ENCODE peak calls at places on chromosomes 6 and 20, in five cellular contexts. One of them, this sample, is unnamed.

GRCh38 chr6:72760130-72760793 is 138.4 kb downstream of the KCNQ5 start:
- DNase-seq in mesenchymal stem cell: no peak
- DNase-seq in HCT116: no peak
- DNase-seq in mammary epithelial cell: no peak
- DNase-seq in H1: no peak
- DNase-seq in this sample: peak

GRCh38 chr20:22385602-22386299 is 198.6 kb downstream of the FOXA2 start:
- DNase-seq in mesenchymal stem cell: no peak
- DNase-seq in HCT116: no peak
- DNase-seq in mammary epithelial cell: peak
- DNase-seq in H1: no peak
- DNase-seq in this sample: peak

GRCh38 chr20:31844737-31845299 is 586 bp downstream of the FOXS1 start:
- DNase-seq in mesenchymal stem cell: no peak
- DNase-seq in HCT116: no peak
- DNase-seq in mammary epithelial cell: no peak
- DNase-seq in H1: no peak
- DNase-seq in this sample: no peak

GRCh38 chr20:24954151-24954550 is 5.1 kb downstream of the CST7 start:
- DNase-seq in mesenchymal stem cell: no peak
- DNase-seq in HCT116: no peak
- DNase-seq in mammary epithelial cell: no peak
- DNase-seq in H1: no peak
- DNase-seq in this sample: no peak

GRCh38 chr6:103142902-103143301 is 1716.8 kb downstream of the HACE1 start:
- DNase-seq in mesenchymal stem cell: no peak
- DNase-seq in HCT116: no peak
- DNase-seq in mammary epithelial cell: no peak
- DNase-seq in H1: no peak
- DNase-seq in this sample: no peak

GRCh38 chr6:158854214-158855101 is 35.3 kb upstream of the EZR start:
- DNase-seq in mesenchymal stem cell: peak
- DNase-seq in HCT116: no peak
- DNase-seq in mammary epithelial cell: no peak
- DNase-seq in H1: no peak
- DNase-seq in this sample: peak

GRCh38 chr6:51398793-51399192 is 580.1 kb downstream of the TFAP2B start:
- DNase-seq in mesenchymal stem cell: no peak
- DNase-seq in HCT116: no peak
- DNase-seq in mammary epithelial cell: no peak
- DNase-seq in H1: no peak
- DNase-seq in this sample: no peak

GRCh38 chr6:25872804-25873203 is 1.2 kb downstream of the SLC17A3 start:
- DNase-seq in mesenchymal stem cell: no peak
- DNase-seq in HCT116: no peak
- DNase-seq in mammary epithelial cell: no peak
- DNase-seq in H1: no peak
- DNase-seq in this sample: no peak

GRCh38 chr6:117346142-117346930 is 79.4 kb downstream of the ROS1 start:
- DNase-seq in mesenchymal stem cell: peak
- DNase-seq in HCT116: no peak
- DNase-seq in mammary epithelial cell: peak
- DNase-seq in H1: no peak
- DNase-seq in this sample: peak

GRCh38 chr20:37200376-37200775 is 21.0 kb upstream of the MROH8 start:
- DNase-seq in mesenchymal stem cell: no peak
- DNase-seq in HCT116: no peak
- DNase-seq in mammary epithelial cell: no peak
- DNase-seq in H1: no peak
- DNase-seq in this sample: no peak

GRCh38 chr6:29462022-29462421 is 5.1 kb downstream of the OR2H1 start:
- DNase-seq in mesenchymal stem cell: no peak
- DNase-seq in HCT116: no peak
- DNase-seq in mammary epithelial cell: no peak
- DNase-seq in H1: no peak
- DNase-seq in this sample: no peak

GRCh38 chr6:142112451-142113061 is 20.2 kb upstream of the GJE1 start:
- DNase-seq in mesenchymal stem cell: peak
- DNase-seq in HCT116: peak
- DNase-seq in mammary epithelial cell: peak
- DNase-seq in H1: no peak
- DNase-seq in this sample: peak

GRCh38 chr6:71079707-71080106 is 122.8 kb upstream of the B3GAT2 start:
- DNase-seq in mesenchymal stem cell: peak
- DNase-seq in HCT116: no peak
- DNase-seq in mammary epithelial cell: peak
- DNase-seq in H1: no peak
- DNase-seq in this sample: peak

GRCh38 chr20:50911030-50911429 is 20.2 kb downstream of the ADNP start:
- DNase-seq in mesenchymal stem cell: no peak
- DNase-seq in HCT116: no peak
- DNase-seq in mammary epithelial cell: no peak
- DNase-seq in H1: no peak
- DNase-seq in this sample: peak

GRCh38 chr20:50911716-50912115 is 19.5 kb downstream of the ADNP start:
- DNase-seq in mesenchymal stem cell: no peak
- DNase-seq in HCT116: no peak
- DNase-seq in mammary epithelial cell: no peak
- DNase-seq in H1: no peak
- DNase-seq in this sample: no peak

GRCh38 chr20:50916257-50916656 is 15.0 kb downstream of the ADNP start:
- DNase-seq in mesenchymal stem cell: peak
- DNase-seq in HCT116: no peak
- DNase-seq in mammary epithelial cell: peak
- DNase-seq in H1: no peak
- DNase-seq in this sample: peak

GRCh38 chr20:50915424-50915823 is 15.8 kb downstream of the ADNP start:
- DNase-seq in mesenchymal stem cell: no peak
- DNase-seq in HCT116: no peak
- DNase-seq in mammary epithelial cell: peak
- DNase-seq in H1: no peak
- DNase-seq in this sample: peak

GRCh38 chr20:50913976-50914375 is 17.3 kb downstream of the ADNP start:
- DNase-seq in mesenchymal stem cell: peak
- DNase-seq in HCT116: no peak
- DNase-seq in mammary epithelial cell: peak
- DNase-seq in H1: no peak
- DNase-seq in this sample: peak
- H3K4me2 ChIP-seq in mesenchymal stem cell: no peak
- H3K4me2 ChIP-seq in HCT116: no peak
- H3K4me2 ChIP-seq in mammary epithelial cell: no peak
- H3K4me2 ChIP-seq in H1: no peak
- H3K4me2 ChIP-seq in this sample: peak

GRCh38 chr20:49318430-49319203 is 40.8 kb upstream of the ZNFX1 start:
- DNase-seq in mesenchymal stem cell: no peak
- DNase-seq in HCT116: no peak
- DNase-seq in mammary epithelial cell: no peak
- DNase-seq in H1: no peak
- DNase-seq in this sample: peak
- H3K4me2 ChIP-seq in mesenchymal stem cell: peak
- H3K4me2 ChIP-seq in HCT116: no peak
- H3K4me2 ChIP-seq in mammary epithelial cell: peak
- H3K4me2 ChIP-seq in H1: peak
- H3K4me2 ChIP-seq in this sample: peak

GRCh38 chr6:21915707-21916399 is 322.3 kb downstream of the SOX4 start:
- DNase-seq in mesenchymal stem cell: peak
- DNase-seq in HCT116: no peak
- DNase-seq in mammary epithelial cell: peak
- DNase-seq in H1: no peak
- DNase-seq in this sample: peak
- H3K4me2 ChIP-seq in mesenchymal stem cell: peak
- H3K4me2 ChIP-seq in HCT116: no peak
- H3K4me2 ChIP-seq in mammary epithelial cell: peak
- H3K4me2 ChIP-seq in H1: no peak
- H3K4me2 ChIP-seq in this sample: peak

GRCh38 chr6:169500688-169501087 is 201.1 kb downstream of the WDR27 start:
- DNase-seq in mesenchymal stem cell: no peak
- DNase-seq in HCT116: no peak
- DNase-seq in mammary epithelial cell: no peak
- DNase-seq in H1: no peak
- DNase-seq in this sample: no peak
- H3K4me2 ChIP-seq in mesenchymal stem cell: no peak
- H3K4me2 ChIP-seq in HCT116: no peak
- H3K4me2 ChIP-seq in mammary epithelial cell: no peak
- H3K4me2 ChIP-seq in H1: no peak
- H3K4me2 ChIP-seq in this sample: no peak

DNA sequence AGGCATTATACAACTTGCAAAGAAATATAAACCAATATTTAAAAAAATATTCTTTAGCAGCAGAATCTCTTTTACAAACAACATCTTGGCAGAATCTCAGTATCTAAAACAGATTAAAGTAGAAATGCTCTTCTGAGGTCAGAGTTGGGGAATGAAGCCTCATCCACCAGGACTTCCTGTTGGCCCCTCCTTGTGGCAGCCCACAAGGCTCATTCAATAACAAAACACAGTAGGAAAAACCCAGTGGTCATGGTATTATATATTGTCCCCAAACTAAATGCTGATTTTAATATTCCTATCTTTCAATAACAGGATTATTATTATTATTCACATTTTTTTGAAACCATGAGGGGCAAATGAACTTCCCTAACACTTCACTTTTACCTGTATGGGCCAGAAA is 368.6 kb downstream of the BTBD9 start:
- DNase-seq in mesenchymal stem cell: peak
- DNase-seq in HCT116: no peak
- DNase-seq in mammary epithelial cell: no peak
- DNase-seq in H1: no peak
- DNase-seq in this sample: peak
- H3K4me2 ChIP-seq in mesenchymal stem cell: no peak
- H3K4me2 ChIP-seq in HCT116: no peak
- H3K4me2 ChIP-seq in mammary epithelial cell: no peak
- H3K4me2 ChIP-seq in H1: no peak
- H3K4me2 ChIP-seq in this sample: peak

DNA sequence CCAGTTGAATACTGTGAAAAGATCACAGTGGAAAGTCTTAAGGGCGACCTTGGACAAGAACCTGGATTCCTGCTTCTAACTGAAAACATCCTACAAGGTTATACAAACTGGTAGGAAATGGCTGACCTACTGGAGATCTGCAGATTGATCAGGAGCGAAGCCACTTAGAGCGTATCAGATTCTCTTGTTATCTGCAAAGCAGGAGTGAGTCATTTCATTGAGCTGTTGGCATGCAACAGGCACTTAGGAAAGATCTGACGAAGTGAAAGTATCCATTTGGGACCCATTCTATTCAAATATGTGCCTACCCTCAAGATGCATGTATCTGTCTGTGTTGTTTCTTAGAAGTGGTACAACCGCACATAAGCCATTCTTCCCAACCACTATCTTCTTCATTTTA is 131.2 kb upstream of the RIN2 start:
- DNase-seq in mesenchymal stem cell: peak
- DNase-seq in HCT116: no peak
- DNase-seq in mammary epithelial cell: no peak
- DNase-seq in H1: no peak
- DNase-seq in this sample: peak
- H3K4me2 ChIP-seq in mesenchymal stem cell: no peak
- H3K4me2 ChIP-seq in HCT116: no peak
- H3K4me2 ChIP-seq in mammary epithelial cell: no peak
- H3K4me2 ChIP-seq in H1: no peak
- H3K4me2 ChIP-seq in this sample: no peak

GRCh38 chr6:16508959-16509358 is 252.3 kb downstream of the ATXN1 start:
- DNase-seq in mesenchymal stem cell: no peak
- DNase-seq in HCT116: no peak
- DNase-seq in mammary epithelial cell: no peak
- DNase-seq in H1: no peak
- DNase-seq in this sample: no peak

GRCh38 chr6:16504608-16505007 is 256.7 kb downstream of the ATXN1 start:
- DNase-seq in mesenchymal stem cell: no peak
- DNase-seq in HCT116: no peak
- DNase-seq in mammary epithelial cell: no peak
- DNase-seq in H1: no peak
- DNase-seq in this sample: no peak

GRCh38 chr6:16503919-16504554 is 257.2 kb downstream of the ATXN1 start:
- DNase-seq in mesenchymal stem cell: no peak
- DNase-seq in HCT116: no peak
- DNase-seq in mammary epithelial cell: no peak
- DNase-seq in H1: no peak
- DNase-seq in this sample: no peak

GRCh38 chr6:16503241-16503775 is 258.0 kb downstream of the ATXN1 start:
- DNase-seq in mesenchymal stem cell: no peak
- DNase-seq in HCT116: no peak
- DNase-seq in mammary epithelial cell: no peak
- DNase-seq in H1: no peak
- DNase-seq in this sample: no peak

GRCh38 chr6:16505711-16506362 is 255.4 kb downstream of the ATXN1 start:
- DNase-seq in mesenchymal stem cell: peak
- DNase-seq in HCT116: no peak
- DNase-seq in mammary epithelial cell: no peak
- DNase-seq in H1: no peak
- DNase-seq in this sample: peak
- H3K4me2 ChIP-seq in mesenchymal stem cell: no peak
- H3K4me2 ChIP-seq in HCT116: no peak
- H3K4me2 ChIP-seq in mammary epithelial cell: no peak
- H3K4me2 ChIP-seq in H1: no peak
- H3K4me2 ChIP-seq in this sample: peak

DNA sequence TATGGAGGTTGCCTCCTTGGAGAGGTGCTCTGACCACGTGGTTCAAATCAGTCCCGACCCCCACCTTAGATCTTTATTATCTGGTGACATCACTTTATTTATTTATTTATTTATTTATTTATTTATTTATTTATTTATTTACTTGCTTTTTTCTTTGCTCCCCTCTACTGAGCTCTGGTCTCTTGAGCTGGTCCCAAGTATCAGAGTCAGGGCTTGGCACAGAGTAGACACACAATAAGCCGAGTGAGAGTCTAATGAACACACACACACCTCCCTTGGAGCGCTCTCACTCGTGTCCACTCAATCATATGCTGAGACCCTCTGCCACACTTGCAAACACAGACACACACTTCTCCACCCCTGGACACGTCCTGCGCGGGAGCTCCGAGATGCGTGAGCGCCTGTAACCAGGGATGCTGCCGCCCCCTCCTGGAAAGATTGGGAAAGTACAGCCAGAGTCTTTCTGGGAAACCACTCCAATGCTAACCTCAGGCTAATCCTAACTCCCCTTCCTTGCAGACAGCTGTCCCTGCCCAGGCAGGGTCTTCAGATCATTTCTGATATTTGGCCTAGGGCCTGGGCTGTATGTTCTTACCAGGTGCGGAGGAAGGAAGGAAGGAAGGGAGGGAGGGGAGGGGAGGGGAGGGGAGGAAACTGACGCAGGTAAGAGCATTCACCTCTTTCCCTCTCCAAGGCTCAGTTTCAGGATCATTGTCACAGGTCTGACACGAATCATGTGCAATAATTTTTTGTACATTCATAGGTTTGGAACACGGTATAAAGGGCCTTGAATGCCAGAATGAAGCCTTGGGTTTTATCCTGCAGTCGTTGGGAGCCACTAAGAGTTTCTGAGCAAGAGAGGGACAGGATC is 70.9 kb downstream of the STK35 start:
- DNase-seq in mesenchymal stem cell: peak
- DNase-seq in HCT116: peak
- DNase-seq in mammary epithelial cell: peak
- DNase-seq in H1: no peak
- DNase-seq in this sample: peak
- H3K4me2 ChIP-seq in mesenchymal stem cell: no peak
- H3K4me2 ChIP-seq in HCT116: peak
- H3K4me2 ChIP-seq in mammary epithelial cell: peak
- H3K4me2 ChIP-seq in H1: peak
- H3K4me2 ChIP-seq in this sample: peak